ENCODE peak calls at places on chromosomes 13 and 19, in six cellular contexts. K is naive thymus-derived CD8-positive, alpha-beta T cell; E is ELR; Z is AG08396; I is IMR-90; P is T follicular helper cell. Y is an unnamed sample.

GRCh38 chr19:32823747-32824102 is 45.8 kb downstream of the SLC7A9 start:
- DNase-seq in K (no peak), E (no peak), Z (no peak), I (no peak), P (no peak), Y (no peak)

GRCh38 chr13:48156466-48156865 is 61.6 kb upstream of the MED4 start:
- DNase-seq in K (peak; percentile 77), E (peak; percentile 17), Z (no peak), I (no peak), P (peak; percentile 70), Y (no peak)

GRCh38 chr13:71879129-71879535 is 12.1 kb upstream of the DACH1 start:
- DNase-seq in K (no peak), E (peak; percentile 58), Z (peak; percentile 17), I (peak; percentile 27), P (no peak), Y (peak; percentile 15)

GRCh38 chr13:50543767-50544166 is 299.7 kb downstream of the DLEU7 start:
- DNase-seq in K (no peak), E (no peak), Z (peak; percentile 45), I (peak; percentile 91), P (no peak), Y (peak; percentile 58)

GRCh38 chr13:112645327-112645914 is 44.4 kb upstream of the ATP11A start:
- DNase-seq in K (no peak), E (no peak), Z (no peak), I (no peak), P (no peak), Y (no peak)

GRCh38 chr19:49564616-49565045 is 15.7 kb downstream of the NOSIP start:
- DNase-seq in K (no peak), E (no peak), Z (no peak), I (no peak), P (no peak), Y (no peak)

GRCh38 chr19:10712041-10712440 is 5.8 kb upstream of the DNM2 start:
- DNase-seq in K (no peak), E (no peak), Z (no peak), I (no peak), P (no peak), Y (no peak)

GRCh38 chr13:40152145-40152544 is 496.7 kb downstream of the COG6 start:
- DNase-seq in K (no peak), E (peak; percentile 77), Z (peak; percentile 68), I (peak; percentile 49), P (no peak), Y (peak; percentile 78)

GRCh38 chr19:54804101-54804500 is 691 bp downstream of the KIR2DL4 start:
- DNase-seq in K (no peak), E (no peak), Z (no peak), I (no peak), P (no peak), Y (no peak)

GRCh38 chr13:65856464-65856863 is 1373.7 kb downstream of the PCDH9 start:
- DNase-seq in K (no peak), E (peak; percentile 58), Z (peak; percentile 45), I (peak; percentile 80), P (no peak), Y (peak; percentile 38)

GRCh38 chr19:30319411-30319810 is 52.8 kb upstream of the ZNF536 start:
- DNase-seq in K (no peak), E (no peak), Z (no peak), I (no peak), P (no peak), Y (no peak)